ENCODE peak calls at places on chromosome 15, in six cellular contexts. M is activated naive CD8-positive, alpha-beta T cell treated with anti-CD3 and anti-CD28 coated beads for 36 hours; T is H54; I is NCI-H2029; P is AG10803; Q is NAMALWA. A is an unnamed sample.

GRCh38 chr15:33985287-33985686 is 17.0 kb downstream of the CHRM5 start:
- DNase-seq in Q (no peak), M (no peak), I (no peak), T (peak; percentile 14), P (peak; percentile 91), A (no peak)

GRCh38 chr15:89809093-89809786 is 5.4 kb downstream of the ANPEP start:
- DNase-seq in Q (no peak), T (no peak), M (no peak), P (no peak), I (no peak), A (no peak)

GRCh38 chr15:65641723-65642475 is 20.2 kb downstream of the SLC24A1 start:
- DNase-seq in M (no peak), P (no peak), Q (no peak), T (no peak), I (no peak), A (no peak)

GRCh38 chr15:25684521-25685215 is 178.5 kb downstream of the ATP10A start:
- DNase-seq in I (no peak), M (no peak), T (no peak), P (peak; percentile 88), Q (no peak), A (no peak)

GRCh38 chr15:83278191-83278590 is 6.3 kb downstream of the BNC1 start:
- DNase-seq in Q (no peak), I (no peak), P (peak; percentile 85), M (no peak), T (no peak), A (no peak)

GRCh38 chr15:68637755-68638405 is 59.1 kb downstream of the CORO2B start:
- DNase-seq in M (no peak), T (no peak), I (peak; percentile 58), P (peak; percentile 84), Q (no peak), A (no peak)

GRCh38 chr15:90915216-90915807 is 12.2 kb downstream of the MAN2A2 start:
- DNase-seq in Q (peak; percentile 49), M (no peak), P (no peak), I (no peak), T (no peak), A (no peak)

GRCh38 chr15:79661411-79661810 is 229.3 kb downstream of the MINAR1 start:
- DNase-seq in Q (no peak), I (no peak), P (peak; percentile 64), M (no peak), T (no peak), A (no peak)

GRCh38 chr15:53831907-53832793 is 72.7 kb upstream of the WDR72 start:
- DNase-seq in I (no peak), P (no peak), M (no peak), Q (no peak), T (no peak), A (no peak)

GRCh38 chr15:59699810-59700431 is 10.8 kb upstream of the BNIP2 start:
- DNase-seq in P (no peak), M (no peak), I (no peak), T (no peak), Q (no peak), A (no peak)

GRCh38 chr15:85542895-85543331 is 162.5 kb downstream of the AKAP13 start:
- DNase-seq in M (peak; percentile 10), I (peak; percentile 21), T (no peak), Q (no peak), P (no peak), A (no peak)

GRCh38 chr15:66433726-66434125 is 47.0 kb downstream of the MAP2K1 start:
- DNase-seq in M (no peak), P (peak; percentile 16), I (no peak), T (no peak), Q (no peak), A (no peak)

GRCh38 chr15:42151012-42151615 is 5.3 kb downstream of the PLA2G4F start:
- DNase-seq in I (no peak), P (no peak), T (no peak), M (no peak), Q (no peak), A (no peak)

GRCh38 chr15:98177950-98178848 is 217.7 kb downstream of the ARRDC4 start:
- DNase-seq in Q (peak; percentile 87), M (peak; percentile 11), T (peak; percentile 14), P (peak; percentile 75), I (no peak), A (peak; percentile 58)

A was measured in G401.